ENCODE peak calls at places on chromosomes 1 and 21, in six cellular contexts. F is IMR-90, M is neuronal stem cell, T is H1, G is H9, C is mesenchymal stem cell. P is an unnamed sample.

GRCh38 chr1:47432071-47433036 is 5.5 kb upstream of the FOXD2 start:
- DNase-seq in F (peak), M (peak), T (peak), G (peak), C (peak), P (peak)

GRCh38 chr1:215002471-215002870 is 80.1 kb upstream of the KCNK2 start:
- DNase-seq in F (peak), M (no peak), T (no peak), G (no peak), C (no peak), P (no peak)

GRCh38 chr1:109623601-109624161 is 4.0 kb downstream of the AMPD2 start:
- DNase-seq in F (no peak), M (no peak), T (no peak), G (peak), C (no peak), P (no peak)

GRCh38 chr1:200234938-200235337 is 174.9 kb downstream of the ZNF281 start:
- DNase-seq in F (no peak), M (no peak), T (no peak), G (no peak), C (no peak), P (no peak)

GRCh38 chr1:232844791-232845190 is 39.6 kb downstream of the MAP10 start:
- DNase-seq in F (peak), M (no peak), T (no peak), G (no peak), C (peak), P (peak)

GRCh38 chr21:33801424-33802405 is 113.9 kb downstream of the ATP5PO start:
- DNase-seq in F (peak), M (no peak), T (no peak), G (no peak), C (peak), P (peak)

GRCh38 chr1:36589006-36589405 is 106.3 kb upstream of the CSF3R start:
- DNase-seq in F (no peak), M (no peak), T (no peak), G (no peak), C (no peak), P (no peak)

GRCh38 chr1:54401799-54402198 is 4.4 kb downstream of the SSBP3 start:
- DNase-seq in F (no peak), M (no peak), T (no peak), G (no peak), C (no peak), P (no peak)

GRCh38 chr1:214862421-214862820 is 220.1 kb upstream of the KCNK2 start:
- DNase-seq in F (peak), M (no peak), T (no peak), G (no peak), C (no peak), P (no peak)

GRCh38 chr1:219568728-219569127 is 44.2 kb downstream of the ZC3H11B start:
- DNase-seq in F (no peak), M (no peak), T (no peak), G (no peak), C (no peak), P (no peak)

GRCh38 chr1:62508187-62508758 is 71.4 kb downstream of the USP1 start:
- DNase-seq in F (peak), M (no peak), T (no peak), G (no peak), C (peak), P (peak)

GRCh38 chr21:42381347-42381984 is 14.4 kb downstream of the TMPRSS3 start:
- DNase-seq in F (peak), M (no peak), T (no peak), G (peak), C (peak), P (peak)

GRCh38 chr1:90995495-90995894 is 26.3 kb downstream of the ZNF644 start:
- DNase-seq in F (peak), M (no peak), T (no peak), G (no peak), C (no peak), P (no peak)

GRCh38 chr1:26829214-26829911 is 2.9 kb downstream of the ZDHHC18 start:
- DNase-seq in F (no peak), M (no peak), T (no peak), G (no peak), C (no peak), P (no peak)

GRCh38 chr1:8903908-8904650 is 25.6 kb upstream of the ENO1 start:
- DNase-seq in F (peak), M (no peak), T (no peak), G (no peak), C (peak), P (peak)

GRCh38 chr1:226649780-226650179 is 89.3 kb downstream of the ITPKB start:
- DNase-seq in F (peak), M (no peak), T (no peak), G (no peak), C (no peak), P (no peak)

GRCh38 chr1:9990944-9991343 is 6.1 kb upstream of the RBP7 start:
- DNase-seq in F (no peak), M (no peak), T (no peak), G (no peak), C (no peak), P (no peak)

GRCh38 chr1:229068266-229069043 is 202.5 kb upstream of the RAB4A start:
- DNase-seq in F (no peak), M (no peak), T (no peak), G (no peak), C (peak), P (peak)

GRCh38 chr1:244096066-244096610 is 45.1 kb downstream of the ZBTB18 start:
- DNase-seq in F (no peak), M (no peak), T (no peak), G (no peak), C (no peak), P (peak)

GRCh38 chr21:38769253-38769780 is 36.4 kb upstream of the ETS2 start:
- DNase-seq in F (peak), M (no peak), T (no peak), G (no peak), C (peak), P (peak)

GRCh38 chr1:7827134-7827955 is 25.5 kb downstream of the UTS2 start:
- DNase-seq in F (no peak), M (no peak), T (no peak), G (no peak), C (no peak), P (no peak)
- H2AFZ ChIP-seq in F (no peak), M (no peak), T (no peak), G (no peak), C (no peak), P (no peak)

GRCh38 chr1:235369802-235370201 is 2.6 kb downstream of the TBCE start:
- DNase-seq in F (no peak), M (no peak), T (no peak), G (no peak), C (no peak), P (no peak)
- H4K91ac ChIP-seq in F (no peak), M (no peak), T (no peak), G (no peak), C (no peak), P (no peak)

DNA sequence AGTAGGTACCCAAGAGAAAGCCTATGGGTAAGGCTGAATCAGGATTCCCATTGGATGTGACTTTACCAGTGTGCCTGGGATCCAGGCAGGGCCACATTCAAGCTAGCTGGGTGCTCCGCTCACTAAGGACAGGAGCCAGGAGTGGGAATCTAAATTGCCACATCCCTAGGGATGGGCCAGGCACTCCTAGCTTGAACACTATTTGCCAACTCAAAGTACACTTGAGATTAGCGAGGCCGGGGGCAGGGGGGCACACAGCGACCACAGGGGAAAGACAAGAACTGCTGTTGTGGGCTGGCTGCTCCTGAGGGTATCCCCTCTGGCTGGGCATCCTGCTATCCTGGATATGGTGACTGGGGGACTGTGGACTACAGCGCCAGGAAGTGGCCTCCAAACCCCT is 4.3 kb downstream of the SLC45A3 start:
- DNase-seq in F (no peak), M (no peak), T (no peak), G (no peak), C (no peak), P (no peak)
- H3K4me2 ChIP-seq in F (no peak), M (no peak), T (no peak), G (no peak), C (no peak), P (no peak)

GRCh38 chr1:194658090-194658439 is 1471.7 kb upstream of the B3GALT2 start:
- DNase-seq in F (peak), M (no peak), T (no peak), G (no peak), C (no peak), P (peak)
- H2AFZ ChIP-seq in F (no peak), M (no peak), T (no peak), G (no peak), C (no peak), P (no peak)

GRCh38 chr1:156868341-156868740 is 7.7 kb downstream of the NTRK1 start:
- DNase-seq in F (no peak), M (no peak), T (no peak), G (no peak), C (no peak), P (no peak)
- H4K91ac ChIP-seq in F (no peak), M (no peak), T (no peak), G (no peak), C (no peak), P (no peak)

DNA sequence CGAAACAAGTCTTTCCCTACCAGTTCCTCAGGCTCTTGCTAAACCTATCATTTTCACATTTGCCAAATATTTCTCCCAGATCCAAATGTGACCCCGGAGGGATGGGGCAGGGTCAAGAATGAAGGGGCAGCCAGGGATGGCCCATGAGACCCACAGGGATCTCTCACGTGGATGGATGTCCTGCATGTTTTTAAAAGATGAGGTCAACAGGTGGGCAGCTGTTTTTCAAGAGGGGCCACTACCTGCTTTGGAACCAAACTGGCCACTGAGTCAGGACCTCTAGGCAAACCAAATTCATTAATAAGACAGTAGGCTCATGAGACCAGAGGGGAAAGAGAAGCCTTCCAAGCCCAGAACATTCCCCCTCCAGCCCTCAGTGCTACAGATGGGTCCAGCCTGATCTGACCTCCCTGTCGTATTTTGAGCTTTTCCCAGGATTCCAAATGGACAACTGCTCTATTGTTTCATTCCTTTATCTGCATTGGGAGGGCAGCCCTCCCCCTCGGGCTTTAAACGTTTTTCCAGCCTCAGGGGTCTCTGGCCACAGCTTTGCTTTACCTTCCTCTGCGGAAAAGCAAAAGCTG is 252.5 kb upstream of the IRF2BP2 start:
- DNase-seq in F (no peak), M (no peak), T (no peak), G (no peak), C (no peak), P (no peak)
- H3K4me2 ChIP-seq in F (peak), M (no peak), T (no peak), G (no peak), C (no peak), P (no peak)

DNA sequence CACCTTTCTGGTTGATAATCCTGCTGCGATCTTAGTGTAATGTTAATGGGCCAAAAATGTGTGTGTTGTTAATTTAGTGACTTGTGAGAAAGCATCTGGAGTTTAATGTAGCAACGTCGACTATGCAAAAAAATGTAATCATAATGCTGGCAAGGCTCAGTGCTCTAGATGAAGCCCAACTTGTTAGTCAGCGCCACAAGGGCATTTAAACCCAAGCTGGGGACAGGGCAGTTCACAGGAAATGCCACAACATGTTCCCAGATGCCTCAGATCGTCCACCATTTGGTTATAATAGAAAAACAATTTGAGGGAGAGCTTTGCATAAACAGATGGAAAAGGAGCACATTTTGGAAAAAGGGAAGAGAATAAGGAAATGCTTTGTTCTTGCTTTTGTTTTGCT is 585.4 kb upstream of the PLXNA2 start:
- DNase-seq in F (no peak), M (no peak), T (no peak), G (no peak), C (no peak), P (no peak)
- H2AFZ ChIP-seq in F (no peak), M (no peak), T (peak), G (no peak), C (no peak), P (no peak)

GRCh38 chr1:44677201-44677520 is 2.6 kb downstream of the ARMH1 start:
- DNase-seq in F (peak), M (no peak), T (no peak), G (no peak), C (peak), P (peak)
- H4K91ac ChIP-seq in F (no peak), M (no peak), T (no peak), G (no peak), C (no peak), P (no peak)

GRCh38 chr1:248904437-248905216 is 1.4 kb upstream of the PGBD2 start:
- DNase-seq in F (no peak), M (no peak), T (no peak), G (no peak), C (no peak), P (no peak)
- H3K4me2 ChIP-seq in F (no peak), M (no peak), T (peak), G (no peak), C (no peak), P (no peak)